ENCODE peak calls at places on chromosomes 16 and 17, in nine cellular contexts. W is PC-3, Y is heart left ventricle, D is transverse colon, T is body of pancreas, V is esophagus squamous epithelium, U is kidney, O is colonic mucosa, J is suprapubic skin. N is an unnamed sample.

GRCh38 chr17:63113167-63113566 is 147.1 kb downstream of the TANC2 start:
- DNase-seq in W (peak; percentile 55), Y (no peak), D (no peak), T (no peak), V (no peak), U (no peak), O (no peak), J (no peak), N (no peak)

GRCh38 chr16:51880776-51881175 is 666.2 kb downstream of the TOX3 start:
- DNase-seq in W (peak; percentile 40), Y (no peak), D (no peak), T (no peak), V (no peak), U (no peak), O (no peak), J (no peak), N (no peak)

GRCh38 chr17:7019406-7019805 is 3.4 kb upstream of the BCL6B start:
- DNase-seq in W (no peak), Y (no peak), D (no peak), T (no peak), V (no peak), U (peak; percentile 73), O (no peak), J (no peak), N (no peak)

GRCh38 chr16:22670044-22670536 is 143.9 kb upstream of the HS3ST2 start:
- DNase-seq in W (no peak), Y (no peak), D (no peak), T (no peak), V (no peak), U (no peak), O (no peak), J (peak; percentile 62), N (peak; percentile 53)

GRCh38 chr16:14399397-14400284 is 230.4 kb downstream of the PARN start:
- DNase-seq in W (peak; percentile 67), Y (peak; percentile 65), D (no peak), T (no peak), V (no peak), U (no peak), O (no peak), J (peak; percentile 86), N (peak; percentile 72)

GRCh38 chr17:50330151-50330753 is 15.7 kb upstream of the XYLT2 start:
- DNase-seq in W (no peak), Y (no peak), D (no peak), T (no peak), V (no peak), U (no peak), O (no peak), J (no peak), N (no peak)

GRCh38 chr16:49332589-49333267 is 40.9 kb upstream of the C16orf78 start:
- DNase-seq in W (peak; percentile 11), Y (no peak), D (no peak), T (no peak), V (no peak), U (no peak), O (no peak), J (no peak), N (peak; percentile 16)

GRCh38 chr16:70437582-70438324 is 1.1 kb downstream of the ST3GAL2 start:
- DNase-seq in W (peak; percentile 9), Y (no peak), D (no peak), T (no peak), V (no peak), U (no peak), O (no peak), J (no peak), N (no peak)

GRCh38 chr17:55264640-55265298 is at the start of gene HLF:
- DNase-seq in W (peak; percentile 70), Y (peak; percentile 81), D (peak; percentile 81), T (peak; percentile 84), V (no peak), U (peak; percentile 93), O (peak; percentile 84), J (peak; percentile 87), N (peak; percentile 87)

GRCh38 chr17:28033972-28034714 is 8.3 kb upstream of the NLK start:
- DNase-seq in W (peak; percentile 81), Y (no peak), D (no peak), T (no peak), V (no peak), U (no peak), O (no peak), J (no peak), N (no peak)

GRCh38 chr17:76179496-76180467 is 38.7 kb upstream of the FOXJ1 start:
- DNase-seq in W (peak; percentile 47), Y (no peak), D (no peak), T (no peak), V (no peak), U (no peak), O (no peak), J (no peak), N (no peak)

GRCh38 chr16:27740496-27741201 is 190.7 kb downstream of the KATNIP start:
- DNase-seq in W (no peak), Y (no peak), D (no peak), T (no peak), V (no peak), U (no peak), O (no peak), J (no peak), N (no peak)

GRCh38 chr17:72503556-72503955 is 382.7 kb downstream of the SOX9 start:
- DNase-seq in W (no peak), Y (no peak), D (no peak), T (no peak), V (no peak), U (no peak), O (no peak), J (no peak), N (no peak)
- H3K4me3 ChIP-seq in W (no peak overlapping the region), Y (no peak overlapping the region), D (no peak overlapping the region), T (no peak overlapping the region), V (no peak overlapping the region), U (no peak overlapping the region), O (no peak overlapping the region), J (no peak overlapping the region), N (no peak overlapping the region)

GRCh38 chr16:17252064-17252463 is 218.7 kb downstream of the XYLT1 start:
- DNase-seq in W (no peak), Y (no peak), D (no peak), T (no peak), V (no peak), U (no peak), O (no peak), J (no peak), N (no peak)

GRCh38 chr16:17246974-17247718 is 223.6 kb downstream of the XYLT1 start:
- DNase-seq in W (no peak), Y (no peak), D (no peak), T (no peak), V (no peak), U (no peak), O (no peak), J (no peak), N (no peak)

GRCh38 chr16:17245727-17246576 is 224.8 kb downstream of the XYLT1 start:
- DNase-seq in W (no peak), Y (no peak), D (no peak), T (no peak), V (no peak), U (no peak), O (no peak), J (no peak), N (no peak)

GRCh38 chr16:17246577-17246885 is 224.2 kb downstream of the XYLT1 start:
- DNase-seq in W (no peak), Y (no peak), D (no peak), T (no peak), V (no peak), U (no peak), O (no peak), J (no peak), N (no peak)

DNA sequence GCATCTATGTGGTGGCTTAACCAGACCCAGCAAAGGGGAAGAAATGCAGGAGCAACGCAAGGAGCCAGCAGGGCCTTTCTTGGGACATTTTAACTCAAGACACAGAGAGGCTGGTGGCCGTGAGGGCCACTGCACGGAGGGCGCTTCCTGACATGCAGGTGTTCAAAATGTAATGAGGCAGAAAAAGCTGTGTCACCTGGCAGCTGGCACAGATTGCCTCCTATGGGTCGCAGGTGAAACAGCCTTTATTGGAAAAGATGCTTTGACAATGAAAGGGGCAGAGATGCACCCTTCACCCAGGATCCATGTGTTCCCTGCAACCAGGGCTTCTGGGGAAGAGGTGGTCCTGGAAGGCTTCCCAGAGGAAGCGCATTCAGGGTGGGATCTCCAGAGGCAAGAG is 219.3 kb downstream of the XYLT1 start:
- DNase-seq in W (no peak), Y (no peak), D (no peak), T (no peak), V (no peak), U (no peak), O (no peak), J (no peak), N (no peak)
- TF ChIP-seq CTCF in W (no peak), Y (no peak), D (no peak), T (no peak), V (no peak), U (no peak), O (no peak), J (no peak), N (no peak)

GRCh38 chr17:78180508-78180907 is 6.3 kb downstream of the TK1 start:
- DNase-seq in W (no peak), Y (no peak), D (no peak), T (no peak), V (no peak), U (no peak), O (no peak), J (no peak), N (no peak)

GRCh38 chr17:78184868-78185267 is 2.0 kb downstream of the TK1 start:
- DNase-seq in W (no peak), Y (no peak), D (no peak), T (no peak), V (no peak), U (no peak), O (no peak), J (no peak), N (no peak)

GRCh38 chr17:78180083-78180482 is 6.8 kb downstream of the TK1 start:
- DNase-seq in W (no peak), Y (no peak), D (no peak), T (no peak), V (no peak), U (no peak), O (no peak), J (no peak), N (no peak)

GRCh38 chr17:78184311-78184710 is 2.5 kb downstream of the TK1 start:
- DNase-seq in W (no peak), Y (no peak), D (no peak), T (peak; percentile 57), V (no peak), U (no peak), O (no peak), J (no peak), N (no peak)

GRCh38 chr17:78182504-78182903 is 4.3 kb downstream of the TK1 start:
- DNase-seq in W (no peak), Y (no peak), D (no peak), T (peak; percentile 70), V (no peak), U (no peak), O (no peak), J (no peak), N (no peak)
- H3K4me1 ChIP-seq in W (peaks cover 17% of the 10 kb centered on the region), Y (peaks cover 37% of the 10 kb centered on the region), D (peaks cover 41% of the 10 kb centered on the region), T (peaks cover 56% of the 10 kb centered on the region), V (peaks cover 30% of the 10 kb centered on the region), U (peaks cover 24% of the 10 kb centered on the region), O (peaks cover 2% of the 10 kb centered on the region), J (peaks cover 10% of the 10 kb centered on the region), N (peaks cover 14% of the 10 kb centered on the region)

DNA sequence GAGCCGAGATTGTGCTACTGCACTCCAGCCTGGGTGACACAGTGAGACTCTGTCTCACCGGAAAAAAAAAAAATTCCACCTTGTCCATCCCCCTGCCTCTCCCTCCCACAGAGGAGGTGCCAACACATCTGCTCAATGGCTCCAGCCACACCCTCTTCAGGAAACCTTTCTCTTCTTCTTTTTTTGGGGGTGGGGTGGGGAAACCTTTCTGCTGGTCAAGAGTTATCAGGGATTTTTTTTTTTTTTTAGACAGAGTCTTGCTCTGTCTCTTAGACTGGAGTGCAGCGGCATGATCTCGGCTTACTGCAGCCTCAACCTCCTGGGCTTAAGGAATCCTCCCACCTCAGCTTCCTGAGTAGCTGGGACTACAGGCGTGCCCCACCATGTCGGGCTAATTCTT is 18.7 kb downstream of the TNS4 start:
- DNase-seq in W (peak; percentile 24), Y (no peak), D (no peak), T (no peak), V (no peak), U (no peak), O (no peak), J (no peak), N (no peak)
- H3K4me3 ChIP-seq in W (no peak overlapping the region), Y (no peak overlapping the region), D (no peak overlapping the region), T (no peak overlapping the region), V (no peak overlapping the region), U (no peak overlapping the region), O (no peak overlapping the region), J (no peak overlapping the region), N (no peak overlapping the region)